ENCODE peak calls at places on chromosomes 6 and 20, in eight cellular contexts. E is sigmoid colon; S is fibroblast of pulmonary artery; D is NB4; N is thoracic aorta; A is brain microvascular endothelial cell; G is CD8-positive, alpha-beta T cell; W is colonic mucosa. I is an unnamed sample.

GRCh38 chr20:34971873-34972235 is 16.2 kb downstream of the MYH7B start:
- DNase-seq in E (no peak), W (no peak), D (no peak), G (no peak), A (no peak), N (no peak), S (no peak), I (no peak)

GRCh38 chr6:169062272-169062671 is 191.4 kb downstream of the THBS2 start:
- DNase-seq in W (no peak), A (no peak), D (no peak), G (no peak), S (no peak), E (no peak), N (no peak), I (no peak)

GRCh38 chr6:124676033-124676432 is 286.2 kb upstream of the RNF217 start:
- DNase-seq in A (no peak), N (no peak), G (no peak), S (peak; percentile 61), E (no peak), D (no peak), W (no peak), I (no peak)

GRCh38 chr6:150640556-150641206 is 41.0 kb downstream of the PLEKHG1 start:
- DNase-seq in W (no peak), E (no peak), S (no peak), D (no peak), A (no peak), G (no peak), N (no peak), I (no peak)

GRCh38 chr6:92496527-92496926 is 922.8 kb downstream of the EPHA7 start:
- DNase-seq in D (no peak), N (no peak), A (no peak), G (no peak), S (no peak), W (no peak), E (no peak), I (no peak)

GRCh38 chr6:33672808-33673207 is 38.7 kb downstream of the UQCC2 start:
- DNase-seq in W (peak; percentile 38), D (peak; percentile 90), N (peak; percentile 69), G (no peak), E (no peak), A (peak; percentile 95), S (peak; percentile 96), I (peak; percentile 78)

GRCh38 chr6:37207903-37208456 is 38.0 kb downstream of the PIM1 start:
- DNase-seq in N (peak; percentile 48), E (peak; percentile 86), D (peak; percentile 85), G (peak; percentile 91), A (peak; percentile 83), W (peak; percentile 94), S (peak; percentile 85), I (no peak)

GRCh38 chr6:56580271-56580670 is 62.4 kb downstream of the DST start:
- DNase-seq in D (no peak), W (no peak), N (no peak), G (no peak), A (no peak), E (no peak), S (no peak), I (no peak)

GRCh38 chr6:106168097-106168888 is 82.2 kb downstream of the PRDM1 start:
- DNase-seq in E (no peak), S (no peak), A (no peak), D (no peak), W (no peak), N (no peak), G (no peak), I (no peak)

GRCh38 chr6:17877196-17877889 is 110.1 kb downstream of the KIF13A start:
- DNase-seq in A (peak; percentile 77), S (peak; percentile 64), G (no peak), N (no peak), E (no peak), W (no peak), D (no peak), I (no peak)

GRCh38 chr6:132964868-132965382 is 150.6 kb downstream of the RPS12 start:
- DNase-seq in N (no peak), A (peak; percentile 9), S (peak; percentile 10), W (no peak), D (no peak), G (no peak), E (no peak), I (no peak)

GRCh38 chr6:93721386-93722048 is 302.2 kb upstream of the EPHA7 start:
- DNase-seq in S (peak; percentile 54), D (peak; percentile 33), A (peak; percentile 43), E (no peak), G (no peak), N (no peak), W (no peak), I (no peak)

GRCh38 chr20:13221673-13222318 is 722 bp downstream of the ISM1 start:
- DNase-seq in D (peak; percentile 44), G (peak; percentile 63), E (peak; percentile 74), S (peak; percentile 52), A (peak; percentile 37), N (no peak), W (peak; percentile 45), I (no peak)

GRCh38 chr6:108737594-108738546 is 110.4 kb upstream of the ARMC2 start:
- DNase-seq in S (peak; percentile 92), N (peak; percentile 81), E (peak; percentile 77), W (no peak), G (no peak), A (peak; percentile 99), D (peak; percentile 97), I (peak; percentile 85)

GRCh38 chr6:392441-393390 is 1.2 kb downstream of the IRF4 start:
- DNase-seq in S (no peak), A (no peak), N (no peak), E (no peak), G (peak; percentile 41), W (no peak), D (no peak), I (no peak)

GRCh38 chr6:26123675-26124549 is 36.7 kb downstream of the HFE start:
- DNase-seq in A (peak; percentile 98), N (peak; percentile 74), W (peak; percentile 88), D (peak; percentile 99), S (peak; percentile 100), E (peak; percentile 94), G (peak; percentile 77), I (peak; percentile 99)

GRCh38 chr6:124901105-124901504 is 61.1 kb upstream of the RNF217 start:
- DNase-seq in N (no peak), E (no peak), A (no peak), S (no peak), D (no peak), W (no peak), G (no peak), I (no peak)

GRCh38 chr6:160739955-160740354 is 37.9 kb downstream of the PLG start:
- DNase-seq in A (no peak), G (no peak), S (no peak), N (no peak), D (no peak), E (no peak), W (no peak), I (no peak)

GRCh38 chr6:69693749-69694148 is 103.1 kb downstream of the LMBRD1 start:
- DNase-seq in W (no peak), A (no peak), D (no peak), E (no peak), G (no peak), S (peak; percentile 21), N (no peak), I (no peak)

GRCh38 chr20:8522191-8522590 is 390.1 kb downstream of the PLCB1 start:
- DNase-seq in N (no peak), W (no peak), A (no peak), D (no peak), G (no peak), S (no peak), E (no peak), I (no peak)

GRCh38 chr20:8519887-8520286 is 387.8 kb downstream of the PLCB1 start:
- DNase-seq in W (no peak), E (no peak), S (no peak), D (no peak), G (no peak), A (no peak), N (no peak), I (no peak)

GRCh38 chr20:8524716-8525343 is 392.8 kb downstream of the PLCB1 start:
- DNase-seq in A (no peak), N (no peak), D (no peak), G (no peak), W (no peak), E (no peak), S (no peak), I (no peak)

GRCh38 chr20:8527998-8528397 is 395.9 kb downstream of the PLCB1 start:
- DNase-seq in D (peak; percentile 90), E (no peak), S (peak; percentile 88), A (peak; percentile 75), G (no peak), N (no peak), W (no peak), I (peak; percentile 58)

DNA sequence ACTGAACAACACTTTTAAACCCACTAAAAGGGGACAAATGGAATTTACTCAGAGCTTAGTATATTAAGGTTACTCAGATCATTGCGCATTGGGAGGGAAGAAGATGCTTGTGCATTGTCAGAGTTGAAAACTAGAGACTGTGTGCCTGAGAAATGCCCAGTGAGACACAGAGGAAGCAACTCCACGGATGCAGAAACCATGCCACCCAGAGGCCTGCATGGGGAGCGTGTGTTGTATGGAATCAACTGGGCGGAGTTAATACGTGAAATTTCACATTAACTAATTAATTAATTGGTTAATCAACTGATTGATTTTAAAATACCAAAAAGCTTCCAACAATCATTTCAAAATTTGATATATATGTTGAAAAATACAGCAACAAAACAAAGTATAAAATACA is 391.6 kb downstream of the PLCB1 start:
- DNase-seq in A (no peak), G (no peak), N (no peak), D (peak; percentile 34), S (no peak), E (no peak), W (no peak), I (no peak)
- TF ChIP-seq CTCF in A (peak; percentile 33), G (no peak), N (no peak), D (peak; percentile 27), S (peak; percentile 24), E (no peak), W (no peak), I (peak; percentile 27)

GRCh38 chr6:29793036-29793356 is 34.6 kb upstream of the HLA-G start:
- DNase-seq in D (no peak), E (no peak), N (no peak), W (no peak), S (no peak), A (no peak), G (no peak), I (no peak)
- H3K4me3 ChIP-seq in D (no peak overlapping the region), E (peak overlapping the region; percentile 43), N (peak overlapping the region; percentile 78), W (peak overlapping the region; percentile 65), S (peak overlapping the region; percentile 50), A (no peak overlapping the region), G (peak overlapping the region; percentile 65), I (peak overlapping the region; percentile 49)

DNA sequence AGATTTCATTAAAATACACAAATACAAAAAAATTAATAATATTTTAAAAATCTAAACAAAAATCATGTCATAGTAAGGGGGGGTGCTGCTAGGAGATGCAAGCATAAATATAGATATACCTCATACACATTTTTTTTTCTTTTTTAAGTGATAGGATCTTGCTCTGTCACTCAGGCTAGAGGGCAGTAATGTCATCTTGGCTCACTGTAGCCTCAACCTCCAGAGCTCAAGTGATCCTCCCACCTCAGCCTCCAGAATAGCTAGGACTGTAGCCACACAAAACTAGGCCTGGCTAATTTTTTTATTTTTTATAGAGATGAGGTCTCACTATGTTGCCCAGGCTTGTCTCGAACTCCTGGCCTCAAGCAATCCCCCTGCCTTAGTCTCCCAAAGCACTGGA is 90.8 kb downstream of the HACE1 start:
- DNase-seq in S (no peak), A (no peak), G (no peak), W (no peak), N (no peak), E (no peak), D (no peak), I (no peak)
- TF ChIP-seq CTCF in S (no peak), A (no peak), G (no peak), W (no peak), N (no peak), E (no peak), D (no peak), I (no peak)

GRCh38 chr20:46359233-46359751 is 47.1 kb downstream of the ELMO2 start:
- DNase-seq in N (no peak), D (peak; percentile 82), S (no peak), W (no peak), G (no peak), E (no peak), A (no peak), I (no peak)
- H3K4me3 ChIP-seq in N (no peak overlapping the region), D (peak overlapping the region; percentile 5), S (no peak overlapping the region), W (no peak overlapping the region), G (no peak overlapping the region), E (no peak overlapping the region), A (no peak overlapping the region), I (no peak overlapping the region)